ENCODE peak calls at places on chromosomes 5 and 9, in nine cellular contexts. One of them, this sample, is unnamed.

GRCh38 chr5:68460147-68460760 is 244.7 kb downstream of the PIK3R1 start:
- DNase-seq in effector memory CD8-positive, alpha-beta T cell: peak; percentile 49
- DNase-seq in fibroblast of the conjunctiva: peak; percentile 61
- DNase-seq in BJ: no peak
- DNase-seq in activated CD8-positive, alpha-beta T cell treated with anti-CD3 and anti-CD28 coated beads for 36 hours: peak; percentile 70
- DNase-seq in T-cell: peak; percentile 12
- DNase-seq in fibroblast of lung: peak; percentile 83
- DNase-seq in GM23338: peak; percentile 77
- DNase-seq in T-helper 1 cell: peak; percentile 23
- DNase-seq in this sample: peak; percentile 16

GRCh38 chr5:23013395-23013994 is 160.4 kb upstream of the CDH12 start:
- DNase-seq in activated CD8-positive, alpha-beta T cell treated with anti-CD3 and anti-CD28 coated beads for 36 hours: no peak
- DNase-seq in fibroblast of lung: peak; percentile 41
- DNase-seq in T-helper 1 cell: no peak
- DNase-seq in T-cell: no peak
- DNase-seq in GM23338: no peak
- DNase-seq in BJ: no peak
- DNase-seq in fibroblast of the conjunctiva: no peak
- DNase-seq in effector memory CD8-positive, alpha-beta T cell: no peak
- DNase-seq in this sample: no peak

GRCh38 chr5:7795311-7795710 is 55.6 kb downstream of the CFAP90 start:
- DNase-seq in activated CD8-positive, alpha-beta T cell treated with anti-CD3 and anti-CD28 coated beads for 36 hours: no peak
- DNase-seq in T-helper 1 cell: no peak
- DNase-seq in effector memory CD8-positive, alpha-beta T cell: no peak
- DNase-seq in fibroblast of lung: no peak
- DNase-seq in T-cell: no peak
- DNase-seq in BJ: no peak
- DNase-seq in GM23338: no peak
- DNase-seq in fibroblast of the conjunctiva: no peak
- DNase-seq in this sample: no peak

GRCh38 chr5:126028336-126028735 is 394.9 kb upstream of the GRAMD2B start:
- DNase-seq in fibroblast of the conjunctiva: no peak
- DNase-seq in fibroblast of lung: no peak
- DNase-seq in activated CD8-positive, alpha-beta T cell treated with anti-CD3 and anti-CD28 coated beads for 36 hours: no peak
- DNase-seq in T-helper 1 cell: no peak
- DNase-seq in effector memory CD8-positive, alpha-beta T cell: no peak
- DNase-seq in GM23338: no peak
- DNase-seq in T-cell: no peak
- DNase-seq in BJ: no peak
- DNase-seq in this sample: no peak

GRCh38 chr5:29983528-29984152 is 1209.8 kb upstream of the CDH6 start:
- DNase-seq in GM23338: no peak
- DNase-seq in effector memory CD8-positive, alpha-beta T cell: no peak
- DNase-seq in BJ: no peak
- DNase-seq in activated CD8-positive, alpha-beta T cell treated with anti-CD3 and anti-CD28 coated beads for 36 hours: no peak
- DNase-seq in fibroblast of the conjunctiva: no peak
- DNase-seq in T-cell: no peak
- DNase-seq in T-helper 1 cell: no peak
- DNase-seq in fibroblast of lung: no peak
- DNase-seq in this sample: no peak

GRCh38 chr5:88785396-88786216 is 97.4 kb downstream of the MEF2C start:
- DNase-seq in fibroblast of the conjunctiva: peak; percentile 85
- DNase-seq in fibroblast of lung: peak; percentile 91
- DNase-seq in GM23338: peak; percentile 23
- DNase-seq in BJ: peak; percentile 91
- DNase-seq in T-cell: no peak
- DNase-seq in effector memory CD8-positive, alpha-beta T cell: no peak
- DNase-seq in activated CD8-positive, alpha-beta T cell treated with anti-CD3 and anti-CD28 coated beads for 36 hours: peak; percentile 29
- DNase-seq in T-helper 1 cell: no peak
- DNase-seq in this sample: peak; percentile 21

GRCh38 chr5:10599828-10600227 is 36.0 kb downstream of the ANKRD33B start:
- DNase-seq in activated CD8-positive, alpha-beta T cell treated with anti-CD3 and anti-CD28 coated beads for 36 hours: no peak
- DNase-seq in fibroblast of the conjunctiva: no peak
- DNase-seq in GM23338: no peak
- DNase-seq in fibroblast of lung: peak; percentile 58
- DNase-seq in BJ: peak; percentile 14
- DNase-seq in T-helper 1 cell: no peak
- DNase-seq in T-cell: no peak
- DNase-seq in effector memory CD8-positive, alpha-beta T cell: no peak
- DNase-seq in this sample: no peak

GRCh38 chr9:131432597-131433301 is 38.9 kb downstream of the PRRC2B start:
- DNase-seq in fibroblast of lung: peak; percentile 93
- DNase-seq in BJ: peak; percentile 79
- DNase-seq in GM23338: no peak
- DNase-seq in T-helper 1 cell: no peak
- DNase-seq in fibroblast of the conjunctiva: peak; percentile 46
- DNase-seq in T-cell: no peak
- DNase-seq in effector memory CD8-positive, alpha-beta T cell: no peak
- DNase-seq in activated CD8-positive, alpha-beta T cell treated with anti-CD3 and anti-CD28 coated beads for 36 hours: no peak
- DNase-seq in this sample: peak; percentile 92

GRCh38 chr5:79107020-79107796 is 4.4 kb upstream of the BHMT start:
- DNase-seq in GM23338: no peak
- DNase-seq in BJ: peak; percentile 17
- DNase-seq in effector memory CD8-positive, alpha-beta T cell: no peak
- DNase-seq in fibroblast of lung: no peak
- DNase-seq in T-helper 1 cell: no peak
- DNase-seq in activated CD8-positive, alpha-beta T cell treated with anti-CD3 and anti-CD28 coated beads for 36 hours: no peak
- DNase-seq in fibroblast of the conjunctiva: no peak
- DNase-seq in T-cell: no peak
- DNase-seq in this sample: peak; percentile 21

GRCh38 chr5:97735209-97735608 is 552.2 kb upstream of the RIOK2 start:
- DNase-seq in T-helper 1 cell: no peak
- DNase-seq in fibroblast of the conjunctiva: peak; percentile 36
- DNase-seq in effector memory CD8-positive, alpha-beta T cell: no peak
- DNase-seq in BJ: peak; percentile 39
- DNase-seq in fibroblast of lung: peak; percentile 50
- DNase-seq in T-cell: no peak
- DNase-seq in activated CD8-positive, alpha-beta T cell treated with anti-CD3 and anti-CD28 coated beads for 36 hours: no peak
- DNase-seq in GM23338: no peak
- DNase-seq in this sample: peak; percentile 7

GRCh38 chr5:72248352-72249032 is 71.5 kb downstream of the MRPS27 start:
- DNase-seq in GM23338: peak; percentile 27
- DNase-seq in T-cell: no peak
- DNase-seq in activated CD8-positive, alpha-beta T cell treated with anti-CD3 and anti-CD28 coated beads for 36 hours: no peak
- DNase-seq in fibroblast of the conjunctiva: peak; percentile 72
- DNase-seq in fibroblast of lung: peak; percentile 94
- DNase-seq in T-helper 1 cell: no peak
- DNase-seq in effector memory CD8-positive, alpha-beta T cell: no peak
- DNase-seq in BJ: peak; percentile 84
- DNase-seq in this sample: peak; percentile 50

GRCh38 chr9:85040806-85041575 is 371.5 kb downstream of the NTRK2 start:
- DNase-seq in activated CD8-positive, alpha-beta T cell treated with anti-CD3 and anti-CD28 coated beads for 36 hours: no peak
- DNase-seq in T-cell: no peak
- DNase-seq in fibroblast of lung: no peak
- DNase-seq in fibroblast of the conjunctiva: no peak
- DNase-seq in BJ: no peak
- DNase-seq in effector memory CD8-positive, alpha-beta T cell: no peak
- DNase-seq in GM23338: peak; percentile 19
- DNase-seq in T-helper 1 cell: no peak
- DNase-seq in this sample: no peak

GRCh38 chr5:141533897-141534296 is 45.0 kb downstream of the PCDHGC5 start:
- DNase-seq in GM23338: no peak
- DNase-seq in T-cell: no peak
- DNase-seq in BJ: no peak
- DNase-seq in effector memory CD8-positive, alpha-beta T cell: no peak
- DNase-seq in fibroblast of the conjunctiva: no peak
- DNase-seq in T-helper 1 cell: no peak
- DNase-seq in fibroblast of lung: no peak
- DNase-seq in activated CD8-positive, alpha-beta T cell treated with anti-CD3 and anti-CD28 coated beads for 36 hours: no peak
- DNase-seq in this sample: no peak

GRCh38 chr5:67723873-67724272 is 491.7 kb upstream of the PIK3R1 start:
- DNase-seq in T-helper 1 cell: no peak
- DNase-seq in effector memory CD8-positive, alpha-beta T cell: no peak
- DNase-seq in BJ: no peak
- DNase-seq in GM23338: no peak
- DNase-seq in fibroblast of lung: no peak
- DNase-seq in T-cell: no peak
- DNase-seq in activated CD8-positive, alpha-beta T cell treated with anti-CD3 and anti-CD28 coated beads for 36 hours: no peak
- DNase-seq in fibroblast of the conjunctiva: no peak
- DNase-seq in this sample: no peak

GRCh38 chr5:102794677-102795331 is 39.7 kb downstream of the PAM start:
- DNase-seq in GM23338: peak; percentile 62
- DNase-seq in fibroblast of the conjunctiva: no peak
- DNase-seq in activated CD8-positive, alpha-beta T cell treated with anti-CD3 and anti-CD28 coated beads for 36 hours: no peak
- DNase-seq in effector memory CD8-positive, alpha-beta T cell: no peak
- DNase-seq in BJ: no peak
- DNase-seq in T-cell: no peak
- DNase-seq in fibroblast of lung: no peak
- DNase-seq in T-helper 1 cell: no peak
- DNase-seq in this sample: no peak

GRCh38 chr9:119322137-119322695 is 47.0 kb downstream of the BRINP1 start:
- DNase-seq in GM23338: no peak
- DNase-seq in effector memory CD8-positive, alpha-beta T cell: no peak
- DNase-seq in T-cell: no peak
- DNase-seq in activated CD8-positive, alpha-beta T cell treated with anti-CD3 and anti-CD28 coated beads for 36 hours: no peak
- DNase-seq in T-helper 1 cell: no peak
- DNase-seq in fibroblast of lung: no peak
- DNase-seq in BJ: no peak
- DNase-seq in fibroblast of the conjunctiva: no peak
- DNase-seq in this sample: no peak

GRCh38 chr5:10090074-10090473 is 159.6 kb downstream of the ATPSCKMT start:
- DNase-seq in T-cell: no peak
- DNase-seq in fibroblast of lung: no peak
- DNase-seq in activated CD8-positive, alpha-beta T cell treated with anti-CD3 and anti-CD28 coated beads for 36 hours: no peak
- DNase-seq in BJ: no peak
- DNase-seq in T-helper 1 cell: no peak
- DNase-seq in fibroblast of the conjunctiva: no peak
- DNase-seq in effector memory CD8-positive, alpha-beta T cell: no peak
- DNase-seq in GM23338: peak; percentile 22
- DNase-seq in this sample: no peak

GRCh38 chr9:134875376-134875775 is 5.2 kb upstream of the FCN2 start:
- DNase-seq in T-helper 1 cell: no peak
- DNase-seq in fibroblast of lung: no peak
- DNase-seq in GM23338: no peak
- DNase-seq in fibroblast of the conjunctiva: no peak
- DNase-seq in BJ: no peak
- DNase-seq in effector memory CD8-positive, alpha-beta T cell: no peak
- DNase-seq in activated CD8-positive, alpha-beta T cell treated with anti-CD3 and anti-CD28 coated beads for 36 hours: no peak
- DNase-seq in T-cell: no peak
- DNase-seq in this sample: no peak

GRCh38 chr5:175713930-175714329 is 56.1 kb downstream of the HRH2 start:
- DNase-seq in GM23338: no peak
- DNase-seq in activated CD8-positive, alpha-beta T cell treated with anti-CD3 and anti-CD28 coated beads for 36 hours: no peak
- DNase-seq in fibroblast of the conjunctiva: no peak
- DNase-seq in T-helper 1 cell: no peak
- DNase-seq in BJ: no peak
- DNase-seq in fibroblast of lung: no peak
- DNase-seq in effector memory CD8-positive, alpha-beta T cell: no peak
- DNase-seq in T-cell: no peak
- DNase-seq in this sample: no peak

GRCh38 chr9:121896545-121896943 is 196.6 kb downstream of the TTLL11 start:
- DNase-seq in T-cell: no peak
- DNase-seq in fibroblast of the conjunctiva: no peak
- DNase-seq in fibroblast of lung: no peak
- DNase-seq in effector memory CD8-positive, alpha-beta T cell: no peak
- DNase-seq in activated CD8-positive, alpha-beta T cell treated with anti-CD3 and anti-CD28 coated beads for 36 hours: no peak
- DNase-seq in BJ: no peak
- DNase-seq in T-helper 1 cell: no peak
- DNase-seq in GM23338: peak; percentile 9
- DNase-seq in this sample: no peak

GRCh38 chr9:135135927-135136311 is 48.5 kb downstream of the OLFM1 start:
- DNase-seq in GM23338: no peak
- DNase-seq in activated CD8-positive, alpha-beta T cell treated with anti-CD3 and anti-CD28 coated beads for 36 hours: no peak
- DNase-seq in fibroblast of lung: no peak
- DNase-seq in BJ: no peak
- DNase-seq in T-cell: no peak
- DNase-seq in T-helper 1 cell: no peak
- DNase-seq in effector memory CD8-positive, alpha-beta T cell: no peak
- DNase-seq in fibroblast of the conjunctiva: no peak
- DNase-seq in this sample: no peak

GRCh38 chr9:86768709-86769108 is 178.6 kb downstream of the GAS1 start:
- DNase-seq in fibroblast of lung: no peak
- DNase-seq in effector memory CD8-positive, alpha-beta T cell: no peak
- DNase-seq in activated CD8-positive, alpha-beta T cell treated with anti-CD3 and anti-CD28 coated beads for 36 hours: no peak
- DNase-seq in GM23338: no peak
- DNase-seq in BJ: no peak
- DNase-seq in fibroblast of the conjunctiva: no peak
- DNase-seq in T-cell: no peak
- DNase-seq in T-helper 1 cell: no peak
- DNase-seq in this sample: no peak

GRCh38 chr5:32628049-32628803 is 42.9 kb downstream of the SUB1 start:
- DNase-seq in fibroblast of the conjunctiva: no peak
- DNase-seq in GM23338: no peak
- DNase-seq in T-cell: no peak
- DNase-seq in effector memory CD8-positive, alpha-beta T cell: no peak
- DNase-seq in activated CD8-positive, alpha-beta T cell treated with anti-CD3 and anti-CD28 coated beads for 36 hours: no peak
- DNase-seq in fibroblast of lung: no peak
- DNase-seq in T-helper 1 cell: no peak
- DNase-seq in BJ: no peak
- DNase-seq in this sample: no peak

GRCh38 chr5:172793577-172794488 is 22.8 kb upstream of the DUSP1 start:
- DNase-seq in fibroblast of the conjunctiva: no peak
- DNase-seq in BJ: no peak
- DNase-seq in effector memory CD8-positive, alpha-beta T cell: no peak
- DNase-seq in fibroblast of lung: peak; percentile 78
- DNase-seq in T-helper 1 cell: no peak
- DNase-seq in activated CD8-positive, alpha-beta T cell treated with anti-CD3 and anti-CD28 coated beads for 36 hours: no peak
- DNase-seq in GM23338: no peak
- DNase-seq in T-cell: no peak
- DNase-seq in this sample: no peak

GRCh38 chr5:165894916-165895315 is 2389.5 kb downstream of the MAT2B start:
- DNase-seq in activated CD8-positive, alpha-beta T cell treated with anti-CD3 and anti-CD28 coated beads for 36 hours: no peak
- DNase-seq in effector memory CD8-positive, alpha-beta T cell: no peak
- DNase-seq in T-cell: no peak
- DNase-seq in fibroblast of lung: no peak
- DNase-seq in fibroblast of the conjunctiva: no peak
- DNase-seq in GM23338: no peak
- DNase-seq in T-helper 1 cell: no peak
- DNase-seq in BJ: no peak
- DNase-seq in this sample: no peak

GRCh38 chr5:94376672-94377345 is 241.6 kb downstream of the KIAA0825 start:
- DNase-seq in T-helper 1 cell: no peak
- DNase-seq in T-cell: no peak
- DNase-seq in effector memory CD8-positive, alpha-beta T cell: no peak
- DNase-seq in fibroblast of lung: no peak
- DNase-seq in BJ: no peak
- DNase-seq in activated CD8-positive, alpha-beta T cell treated with anti-CD3 and anti-CD28 coated beads for 36 hours: no peak
- DNase-seq in GM23338: no peak
- DNase-seq in fibroblast of the conjunctiva: no peak
- DNase-seq in this sample: no peak

GRCh38 chr5:179969110-179969509 is 61.4 kb upstream of the TBC1D9B start:
- DNase-seq in T-cell: no peak
- DNase-seq in GM23338: no peak
- DNase-seq in T-helper 1 cell: no peak
- DNase-seq in fibroblast of lung: no peak
- DNase-seq in effector memory CD8-positive, alpha-beta T cell: no peak
- DNase-seq in fibroblast of the conjunctiva: no peak
- DNase-seq in BJ: no peak
- DNase-seq in activated CD8-positive, alpha-beta T cell treated with anti-CD3 and anti-CD28 coated beads for 36 hours: no peak
- DNase-seq in this sample: no peak

GRCh38 chr9:131649646-131650045 is 90.2 kb downstream of the RAPGEF1 start:
- DNase-seq in effector memory CD8-positive, alpha-beta T cell: no peak
- DNase-seq in fibroblast of lung: no peak
- DNase-seq in T-helper 1 cell: no peak
- DNase-seq in GM23338: no peak
- DNase-seq in BJ: no peak
- DNase-seq in activated CD8-positive, alpha-beta T cell treated with anti-CD3 and anti-CD28 coated beads for 36 hours: no peak
- DNase-seq in fibroblast of the conjunctiva: no peak
- DNase-seq in T-cell: no peak
- DNase-seq in this sample: no peak

GRCh38 chr9:127754761-127755557 is 19.9 kb upstream of the TOR2A start:
- DNase-seq in fibroblast of the conjunctiva: no peak
- DNase-seq in BJ: no peak
- DNase-seq in T-cell: no peak
- DNase-seq in GM23338: peak; percentile 87
- DNase-seq in fibroblast of lung: no peak
- DNase-seq in T-helper 1 cell: no peak
- DNase-seq in effector memory CD8-positive, alpha-beta T cell: no peak
- DNase-seq in activated CD8-positive, alpha-beta T cell treated with anti-CD3 and anti-CD28 coated beads for 36 hours: no peak
- DNase-seq in this sample: no peak

GRCh38 chr9:133004091-133005072 is 25.9 kb downstream of the GFI1B start:
- DNase-seq in GM23338: peak; percentile 40
- DNase-seq in fibroblast of the conjunctiva: no peak
- DNase-seq in effector memory CD8-positive, alpha-beta T cell: no peak
- DNase-seq in BJ: no peak
- DNase-seq in T-helper 1 cell: no peak
- DNase-seq in activated CD8-positive, alpha-beta T cell treated with anti-CD3 and anti-CD28 coated beads for 36 hours: no peak
- DNase-seq in fibroblast of lung: no peak
- DNase-seq in T-cell: no peak
- DNase-seq in this sample: no peak

GRCh38 chr5:155532621-155533314 is 519.2 kb downstream of the KIF4B start:
- DNase-seq in T-helper 1 cell: no peak
- DNase-seq in fibroblast of lung: peak; percentile 42
- DNase-seq in BJ: no peak
- DNase-seq in activated CD8-positive, alpha-beta T cell treated with anti-CD3 and anti-CD28 coated beads for 36 hours: no peak
- DNase-seq in fibroblast of the conjunctiva: peak; percentile 10
- DNase-seq in GM23338: no peak
- DNase-seq in T-cell: no peak
- DNase-seq in effector memory CD8-positive, alpha-beta T cell: no peak
- DNase-seq in this sample: no peak